ENCODE peak calls at places on chromosomes 6 and 20, in eight cellular contexts. One of them, this sample, is unnamed.
A peak's percentile ranks its signal among the peaks of the same experiment; 100 is the strongest.

GRCh38 chr6:96844530-96844929 is 7.3 kb upstream of the GPR63 start:
- DNase-seq in tibial nerve: no peak
- DNase-seq in naive thymus-derived CD4-positive, alpha-beta T cell: no peak
- DNase-seq in CD4-positive, alpha-beta T cell: no peak
- DNase-seq in mesendoderm: no peak
- DNase-seq in cardiac muscle cell: no peak
- DNase-seq in lung: no peak
- DNase-seq in right lobe of liver: no peak
- DNase-seq in this sample: no peak

GRCh38 chr6:53033764-53034163 is 31.4 kb upstream of the FBXO9 start:
- DNase-seq in lung: no peak
- DNase-seq in mesendoderm: no peak
- DNase-seq in naive thymus-derived CD4-positive, alpha-beta T cell: no peak
- DNase-seq in cardiac muscle cell: peak; percentile 88
- DNase-seq in CD4-positive, alpha-beta T cell: no peak
- DNase-seq in right lobe of liver: no peak
- DNase-seq in tibial nerve: peak; percentile 30
- DNase-seq in this sample: no peak

GRCh38 chr20:60403105-60403741 is 445.0 kb downstream of the CDH26 start:
- DNase-seq in CD4-positive, alpha-beta T cell: no peak
- DNase-seq in tibial nerve: no peak
- DNase-seq in right lobe of liver: no peak
- DNase-seq in lung: no peak
- DNase-seq in mesendoderm: no peak
- DNase-seq in cardiac muscle cell: no peak
- DNase-seq in naive thymus-derived CD4-positive, alpha-beta T cell: no peak
- DNase-seq in this sample: no peak

GRCh38 chr6:90397047-90397446 is 100.4 kb upstream of the BACH2 start:
- DNase-seq in cardiac muscle cell: no peak
- DNase-seq in right lobe of liver: no peak
- DNase-seq in lung: no peak
- DNase-seq in CD4-positive, alpha-beta T cell: no peak
- DNase-seq in mesendoderm: peak; percentile 68
- DNase-seq in tibial nerve: no peak
- DNase-seq in naive thymus-derived CD4-positive, alpha-beta T cell: no peak
- DNase-seq in this sample: no peak

GRCh38 chr6:10510592-10511367 is 10.4 kb upstream of the GCNT2 start:
- DNase-seq in right lobe of liver: peak; percentile 74
- DNase-seq in lung: peak; percentile 67
- DNase-seq in mesendoderm: peak; percentile 79
- DNase-seq in cardiac muscle cell: peak; percentile 21
- DNase-seq in tibial nerve: no peak
- DNase-seq in CD4-positive, alpha-beta T cell: peak; percentile 7
- DNase-seq in naive thymus-derived CD4-positive, alpha-beta T cell: peak; percentile 9
- DNase-seq in this sample: peak; percentile 12

GRCh38 chr6:154343473-154344308 is 12.9 kb downstream of the IPCEF1 start:
- DNase-seq in naive thymus-derived CD4-positive, alpha-beta T cell: no peak
- DNase-seq in CD4-positive, alpha-beta T cell: no peak
- DNase-seq in mesendoderm: peak; percentile 89
- DNase-seq in tibial nerve: no peak
- DNase-seq in cardiac muscle cell: peak; percentile 78
- DNase-seq in lung: peak; percentile 76
- DNase-seq in right lobe of liver: no peak
- DNase-seq in this sample: no peak

GRCh38 chr6:89242574-89243330 is 25.6 kb upstream of the GABRR1 start:
- DNase-seq in tibial nerve: no peak
- DNase-seq in CD4-positive, alpha-beta T cell: no peak
- DNase-seq in right lobe of liver: no peak
- DNase-seq in lung: no peak
- DNase-seq in mesendoderm: peak; percentile 53
- DNase-seq in naive thymus-derived CD4-positive, alpha-beta T cell: no peak
- DNase-seq in cardiac muscle cell: peak; percentile 77
- DNase-seq in this sample: no peak

GRCh38 chr6:148440877-148441453 is 98.3 kb downstream of the SASH1 start:
- DNase-seq in CD4-positive, alpha-beta T cell: no peak
- DNase-seq in tibial nerve: peak; percentile 52
- DNase-seq in naive thymus-derived CD4-positive, alpha-beta T cell: no peak
- DNase-seq in lung: peak; percentile 86
- DNase-seq in cardiac muscle cell: peak; percentile 98
- DNase-seq in right lobe of liver: peak; percentile 66
- DNase-seq in mesendoderm: peak; percentile 48
- DNase-seq in this sample: no peak

GRCh38 chr20:62142252-62143117 is 709 bp downstream of the PSMA7 start:
- DNase-seq in naive thymus-derived CD4-positive, alpha-beta T cell: no peak
- DNase-seq in right lobe of liver: peak; percentile 46
- DNase-seq in tibial nerve: no peak
- DNase-seq in cardiac muscle cell: no peak
- DNase-seq in mesendoderm: no peak
- DNase-seq in lung: no peak
- DNase-seq in CD4-positive, alpha-beta T cell: no peak
- DNase-seq in this sample: no peak

GRCh38 chr6:44617416-44617815 is 229.9 kb downstream of the CDC5L start:
- DNase-seq in right lobe of liver: no peak
- DNase-seq in mesendoderm: no peak
- DNase-seq in tibial nerve: no peak
- DNase-seq in CD4-positive, alpha-beta T cell: no peak
- DNase-seq in lung: no peak
- DNase-seq in naive thymus-derived CD4-positive, alpha-beta T cell: no peak
- DNase-seq in cardiac muscle cell: no peak
- DNase-seq in this sample: no peak

GRCh38 chr6:166194885-166195860 is 27.5 kb upstream of the TBXT start:
- DNase-seq in CD4-positive, alpha-beta T cell: no peak
- DNase-seq in mesendoderm: peak; percentile 77
- DNase-seq in tibial nerve: no peak
- DNase-seq in naive thymus-derived CD4-positive, alpha-beta T cell: no peak
- DNase-seq in right lobe of liver: no peak
- DNase-seq in cardiac muscle cell: no peak
- DNase-seq in lung: no peak
- DNase-seq in this sample: no peak

GRCh38 chr20:31720486-31721407 is 1.9 kb downstream of the BCL2L1 start:
- DNase-seq in right lobe of liver: no peak
- DNase-seq in mesendoderm: peak; percentile 37
- DNase-seq in tibial nerve: no peak
- DNase-seq in cardiac muscle cell: no peak
- DNase-seq in CD4-positive, alpha-beta T cell: no peak
- DNase-seq in lung: no peak
- DNase-seq in naive thymus-derived CD4-positive, alpha-beta T cell: no peak
- DNase-seq in this sample: no peak

GRCh38 chr6:134678436-134678889 is 271.4 kb downstream of the ALDH8A1 start:
- DNase-seq in naive thymus-derived CD4-positive, alpha-beta T cell: no peak
- DNase-seq in CD4-positive, alpha-beta T cell: no peak
- DNase-seq in lung: no peak
- DNase-seq in tibial nerve: no peak
- DNase-seq in cardiac muscle cell: peak; percentile 95
- DNase-seq in right lobe of liver: peak; percentile 31
- DNase-seq in mesendoderm: peak; percentile 21
- DNase-seq in this sample: no peak

GRCh38 chr6:110538416-110539060 is 62.1 kb upstream of the SLC22A16 start:
- DNase-seq in tibial nerve: no peak
- DNase-seq in right lobe of liver: no peak
- DNase-seq in cardiac muscle cell: peak; percentile 24
- DNase-seq in CD4-positive, alpha-beta T cell: no peak
- DNase-seq in lung: no peak
- DNase-seq in naive thymus-derived CD4-positive, alpha-beta T cell: no peak
- DNase-seq in mesendoderm: peak; percentile 17
- DNase-seq in this sample: no peak

GRCh38 chr6:155706806-155707205 is 251.2 kb upstream of the NOX3 start:
- DNase-seq in CD4-positive, alpha-beta T cell: no peak
- DNase-seq in lung: no peak
- DNase-seq in right lobe of liver: no peak
- DNase-seq in tibial nerve: no peak
- DNase-seq in mesendoderm: no peak
- DNase-seq in cardiac muscle cell: no peak
- DNase-seq in naive thymus-derived CD4-positive, alpha-beta T cell: no peak
- DNase-seq in this sample: no peak

GRCh38 chr6:76792394-76792793 is 670.9 kb downstream of the HTR1B start:
- DNase-seq in naive thymus-derived CD4-positive, alpha-beta T cell: no peak
- DNase-seq in lung: no peak
- DNase-seq in tibial nerve: no peak
- DNase-seq in mesendoderm: no peak
- DNase-seq in right lobe of liver: no peak
- DNase-seq in cardiac muscle cell: peak; percentile 24
- DNase-seq in CD4-positive, alpha-beta T cell: no peak
- DNase-seq in this sample: no peak

GRCh38 chr6:10598084-10598960 is 77.2 kb downstream of the GCNT2 start:
- DNase-seq in lung: no peak
- DNase-seq in CD4-positive, alpha-beta T cell: no peak
- DNase-seq in naive thymus-derived CD4-positive, alpha-beta T cell: no peak
- DNase-seq in right lobe of liver: no peak
- DNase-seq in mesendoderm: peak; percentile 63
- DNase-seq in cardiac muscle cell: no peak
- DNase-seq in tibial nerve: no peak
- DNase-seq in this sample: no peak

GRCh38 chr6:131199568-131200272 is 64.5 kb downstream of the AKAP7 start:
- DNase-seq in lung: no peak
- DNase-seq in mesendoderm: peak; percentile 86
- DNase-seq in cardiac muscle cell: peak; percentile 72
- DNase-seq in CD4-positive, alpha-beta T cell: peak; percentile 58
- DNase-seq in naive thymus-derived CD4-positive, alpha-beta T cell: peak; percentile 88
- DNase-seq in right lobe of liver: peak; percentile 29
- DNase-seq in tibial nerve: no peak
- DNase-seq in this sample: no peak

GRCh38 chr6:121516331-121516730 is 80.9 kb downstream of the GJA1 start:
- DNase-seq in right lobe of liver: no peak
- DNase-seq in tibial nerve: no peak
- DNase-seq in naive thymus-derived CD4-positive, alpha-beta T cell: no peak
- DNase-seq in CD4-positive, alpha-beta T cell: no peak
- DNase-seq in cardiac muscle cell: no peak
- DNase-seq in mesendoderm: no peak
- DNase-seq in lung: no peak
- DNase-seq in this sample: no peak

GRCh38 chr6:7615611-7616383 is 25.8 kb downstream of the SNRNP48 start:
- DNase-seq in naive thymus-derived CD4-positive, alpha-beta T cell: peak; percentile 8
- DNase-seq in mesendoderm: peak; percentile 71
- DNase-seq in CD4-positive, alpha-beta T cell: peak; percentile 12
- DNase-seq in right lobe of liver: no peak
- DNase-seq in lung: no peak
- DNase-seq in cardiac muscle cell: peak; percentile 77
- DNase-seq in tibial nerve: peak; percentile 82
- DNase-seq in this sample: no peak
- H3K27ac ChIP-seq in naive thymus-derived CD4-positive, alpha-beta T cell: no peak overlapping the region
- H3K27ac ChIP-seq in mesendoderm: no peak overlapping the region
- H3K27ac ChIP-seq in CD4-positive, alpha-beta T cell: no peak overlapping the region
- H3K27ac ChIP-seq in right lobe of liver: no peak overlapping the region
- H3K27ac ChIP-seq in lung: no peak overlapping the region
- H3K27ac ChIP-seq in cardiac muscle cell: peak overlapping the region; percentile 22
- H3K27ac ChIP-seq in tibial nerve: no peak overlapping the region
- H3K27ac ChIP-seq in this sample: no peak overlapping the region

GRCh38 chr6:27528714-27529113 is 55.8 kb upstream of the ZNF184 start:
- DNase-seq in naive thymus-derived CD4-positive, alpha-beta T cell: no peak
- DNase-seq in lung: no peak
- DNase-seq in mesendoderm: no peak
- DNase-seq in CD4-positive, alpha-beta T cell: no peak
- DNase-seq in right lobe of liver: no peak
- DNase-seq in tibial nerve: no peak
- DNase-seq in cardiac muscle cell: no peak
- DNase-seq in this sample: no peak

GRCh38 chr6:27531772-27532459 is 59.0 kb upstream of the ZNF184 start:
- DNase-seq in lung: no peak
- DNase-seq in mesendoderm: no peak
- DNase-seq in CD4-positive, alpha-beta T cell: no peak
- DNase-seq in cardiac muscle cell: no peak
- DNase-seq in right lobe of liver: no peak
- DNase-seq in naive thymus-derived CD4-positive, alpha-beta T cell: no peak
- DNase-seq in tibial nerve: no peak
- DNase-seq in this sample: no peak

GRCh38 chr6:27532820-27533538 is 60.1 kb upstream of the ZNF184 start:
- DNase-seq in CD4-positive, alpha-beta T cell: no peak
- DNase-seq in lung: no peak
- DNase-seq in cardiac muscle cell: peak; percentile 56
- DNase-seq in naive thymus-derived CD4-positive, alpha-beta T cell: no peak
- DNase-seq in tibial nerve: no peak
- DNase-seq in mesendoderm: peak; percentile 81
- DNase-seq in right lobe of liver: no peak
- DNase-seq in this sample: no peak
- H3K27ac ChIP-seq in CD4-positive, alpha-beta T cell: no peak overlapping the region
- H3K27ac ChIP-seq in lung: no peak overlapping the region
- H3K27ac ChIP-seq in cardiac muscle cell: no peak overlapping the region
- H3K27ac ChIP-seq in naive thymus-derived CD4-positive, alpha-beta T cell: no peak overlapping the region
- H3K27ac ChIP-seq in tibial nerve: no peak overlapping the region
- H3K27ac ChIP-seq in mesendoderm: no peak overlapping the region
- H3K27ac ChIP-seq in right lobe of liver: no peak overlapping the region
- H3K27ac ChIP-seq in this sample: no peak overlapping the region

GRCh38 chr6:34664270-34664971 is 32.1 kb downstream of the ILRUN start:
- DNase-seq in cardiac muscle cell: peak; percentile 69
- DNase-seq in tibial nerve: no peak
- DNase-seq in naive thymus-derived CD4-positive, alpha-beta T cell: no peak
- DNase-seq in CD4-positive, alpha-beta T cell: no peak
- DNase-seq in lung: no peak
- DNase-seq in mesendoderm: no peak
- DNase-seq in right lobe of liver: no peak
- DNase-seq in this sample: no peak

GRCh38 chr6:34663887-34664269 is 32.7 kb downstream of the ILRUN start:
- DNase-seq in naive thymus-derived CD4-positive, alpha-beta T cell: no peak
- DNase-seq in right lobe of liver: no peak
- DNase-seq in lung: no peak
- DNase-seq in tibial nerve: no peak
- DNase-seq in cardiac muscle cell: peak; percentile 39
- DNase-seq in mesendoderm: peak; percentile 46
- DNase-seq in CD4-positive, alpha-beta T cell: no peak
- DNase-seq in this sample: no peak

GRCh38 chr6:34667481-34668238 is 28.9 kb downstream of the ILRUN start:
- DNase-seq in naive thymus-derived CD4-positive, alpha-beta T cell: no peak
- DNase-seq in CD4-positive, alpha-beta T cell: no peak
- DNase-seq in lung: no peak
- DNase-seq in cardiac muscle cell: no peak
- DNase-seq in mesendoderm: no peak
- DNase-seq in tibial nerve: no peak
- DNase-seq in right lobe of liver: no peak
- DNase-seq in this sample: no peak

GRCh38 chr6:34663371-34663770 is 33.2 kb downstream of the ILRUN start:
- DNase-seq in tibial nerve: no peak
- DNase-seq in CD4-positive, alpha-beta T cell: no peak
- DNase-seq in right lobe of liver: no peak
- DNase-seq in lung: no peak
- DNase-seq in cardiac muscle cell: no peak
- DNase-seq in mesendoderm: no peak
- DNase-seq in naive thymus-derived CD4-positive, alpha-beta T cell: no peak
- DNase-seq in this sample: no peak

DNA sequence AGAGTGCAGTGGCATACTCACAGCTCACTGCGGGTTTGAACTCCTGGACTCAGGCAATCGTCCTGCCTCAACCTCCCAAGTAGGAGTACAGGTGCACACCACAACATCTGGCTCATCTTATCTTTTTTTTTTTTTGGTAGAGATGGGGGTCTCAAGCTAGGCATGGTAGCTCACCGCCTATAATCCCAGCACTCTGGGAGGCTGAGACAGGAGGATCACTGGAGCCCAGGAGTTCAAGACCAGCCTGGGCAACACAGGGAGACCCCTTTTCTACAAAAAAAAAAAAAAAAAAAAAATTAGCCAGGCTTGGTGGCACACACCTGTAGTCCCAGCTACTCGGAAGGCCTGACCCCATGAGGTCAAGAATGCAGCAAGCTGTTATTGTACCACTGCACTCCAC is 31.5 kb downstream of the ILRUN start:
- DNase-seq in naive thymus-derived CD4-positive, alpha-beta T cell: no peak
- DNase-seq in mesendoderm: no peak
- DNase-seq in CD4-positive, alpha-beta T cell: no peak
- DNase-seq in lung: no peak
- DNase-seq in cardiac muscle cell: no peak
- DNase-seq in right lobe of liver: no peak
- DNase-seq in tibial nerve: no peak
- DNase-seq in this sample: no peak
- H3K27ac ChIP-seq in naive thymus-derived CD4-positive, alpha-beta T cell: no peak overlapping the region
- H3K27ac ChIP-seq in mesendoderm: no peak overlapping the region
- H3K27ac ChIP-seq in CD4-positive, alpha-beta T cell: no peak overlapping the region
- H3K27ac ChIP-seq in lung: peak overlapping the region; percentile 64
- H3K27ac ChIP-seq in cardiac muscle cell: peak overlapping the region; percentile 39
- H3K27ac ChIP-seq in right lobe of liver: peak overlapping the region; percentile 49
- H3K27ac ChIP-seq in tibial nerve: peak overlapping the region; percentile 41
- H3K27ac ChIP-seq in this sample: peak overlapping the region; percentile 49

GRCh38 chr6:25963426-25964123 is 973 bp downstream of the TRIM38 start:
- DNase-seq in cardiac muscle cell: peak; percentile 63
- DNase-seq in mesendoderm: peak; percentile 87
- DNase-seq in naive thymus-derived CD4-positive, alpha-beta T cell: no peak
- DNase-seq in tibial nerve: no peak
- DNase-seq in CD4-positive, alpha-beta T cell: no peak
- DNase-seq in lung: no peak
- DNase-seq in right lobe of liver: no peak
- DNase-seq in this sample: no peak
- H3K27ac ChIP-seq in cardiac muscle cell: no peak overlapping the region
- H3K27ac ChIP-seq in mesendoderm: peak overlapping the region; percentile 22
- H3K27ac ChIP-seq in naive thymus-derived CD4-positive, alpha-beta T cell: peak overlapping the region; percentile 97
- H3K27ac ChIP-seq in tibial nerve: peak overlapping the region; percentile 95
- H3K27ac ChIP-seq in CD4-positive, alpha-beta T cell: peak overlapping the region; percentile 18
- H3K27ac ChIP-seq in lung: no peak overlapping the region
- H3K27ac ChIP-seq in right lobe of liver: peak overlapping the region; percentile 96
- H3K27ac ChIP-seq in this sample: peak overlapping the region; percentile 98